ENCODE peak calls at places on chromosomes 16 and 17, in ten cellular contexts. P is fibroblast of pulmonary artery; Y is activated CD4-positive, CD25-positive, alpha-beta regulatory T cell; T is mucosa of descending colon; N is body of pancreas; C is memory B cell; G is small intestine; I is RWPE1; J is IMR-90; Q is iPS-NIHi11. O is an unnamed sample.

GRCh38 chr17:83203073-83203471 is 123.7 kb downstream of the METRNL start:
- DNase-seq in P (peak), Y (no peak), T (peak), N (peak), C (no peak), G (no peak), I (no peak), J (peak), Q (no peak), O (peak)

GRCh38 chr17:42548070-42548837 is 4.5 kb upstream of the HSD17B1 start:
- DNase-seq in P (peak), Y (peak), T (peak), N (peak), C (peak), G (peak), I (no peak), J (no peak), Q (peak), O (peak)

GRCh38 chr16:85098565-85098964 is 13.7 kb downstream of the CIBAR2 start:
- DNase-seq in P (no peak), Y (no peak), T (no peak), N (no peak), C (no peak), G (no peak), I (no peak), J (no peak), Q (no peak), O (no peak)

GRCh38 chr16:4323071-4323844 is 7.4 kb downstream of the GLIS2 start:
- DNase-seq in P (no peak), Y (no peak), T (no peak), N (peak), C (no peak), G (no peak), I (peak), J (no peak), Q (peak), O (peak)

GRCh38 chr17:71224824-71225575 is 895.8 kb upstream of the SOX9 start:
- DNase-seq in P (peak), Y (no peak), T (peak), N (peak), C (no peak), G (no peak), I (no peak), J (no peak), Q (peak), O (no peak)

GRCh38 chr17:50177983-50178834 is 12.4 kb downstream of the SGCA start:
- DNase-seq in P (peak), Y (no peak), T (peak), N (peak), C (peak), G (peak), I (peak), J (peak), Q (peak), O (peak)

GRCh38 chr16:66904846-66905632 is 13.6 kb downstream of the CDH16 start:
- DNase-seq in P (no peak), Y (no peak), T (no peak), N (no peak), C (no peak), G (no peak), I (no peak), J (peak), Q (no peak), O (peak)

GRCh38 chr16:47887496-47887895 is 268.3 kb downstream of the ABCC12 start:
- DNase-seq in P (peak), Y (no peak), T (no peak), N (no peak), C (no peak), G (no peak), I (peak), J (peak), Q (peak), O (no peak)

GRCh38 chr17:53088501-53088900 is 734.2 kb upstream of the KIF2B start:
- DNase-seq in P (no peak), Y (no peak), T (no peak), N (no peak), C (no peak), G (no peak), I (no peak), J (no peak), Q (no peak), O (no peak)

O was measured in stomach.